ENCODE peak calls at places on chromosomes 12 and 14, in ten cellular contexts. P is cardiac muscle cell; X is GM20000; D is COLO829; Y is myocyte; V is HS-27A; H is fibroblast of mammary gland; E is ELR; Z is stimulated activated CD8-positive, alpha-beta memory T cell treated with anti-CD3 and anti-CD28 coated beads, Interleukin-4, amount 100 ng/mL, for 48 hours; L is EL. Q is an unnamed sample.
A peak's percentile ranks its signal among the peaks of the same experiment; 100 is the strongest.

GRCh38 chr14:22587247-22587646 is 1.8 kb downstream of the DAD1 start:
- DNase-seq in X (no peak), D (no peak), V (no peak), H (no peak), Y (no peak), E (no peak), L (no peak), P (no peak), Z (no peak), Q (no peak)

GRCh38 chr12:26122681-26123481 is 2.0 kb downstream of the BHLHE41 start:
- DNase-seq in D (no peak), E (peak; percentile 78), Y (peak; percentile 84), L (peak; percentile 79), V (peak; percentile 67), P (peak; percentile 63), Z (peak; percentile 47), X (peak; percentile 71), H (peak; percentile 86), Q (peak; percentile 75)

GRCh38 chr14:66600416-66600815 is 92.5 kb downstream of the GPHN start:
- DNase-seq in Z (no peak), P (no peak), V (no peak), H (peak; percentile 62), D (peak; percentile 31), Y (no peak), E (peak; percentile 82), L (peak; percentile 77), X (no peak), Q (peak; percentile 19)

GRCh38 chr14:54864526-54864925 is 38.1 kb downstream of the GCH1 start:
- DNase-seq in X (no peak), E (no peak), P (no peak), Y (no peak), L (no peak), V (no peak), Z (no peak), D (no peak), H (no peak), Q (no peak)

GRCh38 chr14:106518054-106518943 is 991.9 kb downstream of the TMEM121 start:
- DNase-seq in D (no peak), P (no peak), H (no peak), V (no peak), X (peak; percentile 62), Z (peak; percentile 95), E (no peak), L (no peak), Y (no peak), Q (no peak)

GRCh38 chr12:104011265-104011664 is 38.7 kb downstream of the GLT8D2 start:
- DNase-seq in L (peak; percentile 84), D (peak; percentile 25), V (peak; percentile 81), Y (peak; percentile 95), P (no peak), Z (no peak), E (peak; percentile 93), X (no peak), H (peak; percentile 95), Q (peak; percentile 80)

GRCh38 chr12:109310247-109311125 is 1.4 kb upstream of the FOXN4 start:
- DNase-seq in Y (no peak), E (no peak), X (peak; percentile 25), D (no peak), L (no peak), P (no peak), Z (peak; percentile 34), H (no peak), V (no peak), Q (no peak)

GRCh38 chr14:34782031-34782430 is 67.6 kb upstream of the CFL2 start:
- DNase-seq in L (peak; percentile 10), E (peak; percentile 48), V (no peak), Y (no peak), H (peak; percentile 67), X (no peak), D (no peak), P (no peak), Z (no peak), Q (no peak)

GRCh38 chr12:57131896-57132744 is 3.8 kb downstream of the LRP1 start:
- DNase-seq in L (peak; percentile 37), E (peak; percentile 36), D (no peak), H (peak; percentile 76), X (no peak), V (no peak), Z (no peak), Y (no peak), P (no peak), Q (no peak)

GRCh38 chr12:113271466-113271852 is 50.2 kb downstream of the TPCN1 start:
- DNase-seq in Z (no peak), L (no peak), V (no peak), X (no peak), Y (no peak), D (no peak), P (no peak), E (no peak), H (no peak), Q (no peak)

GRCh38 chr14:51121096-51121495 is 26.2 kb upstream of the TRIM9 start:
- DNase-seq in X (no peak), V (no peak), Z (no peak), L (no peak), E (no peak), H (peak; percentile 3), D (peak; percentile 45), Y (no peak), P (no peak), Q (no peak)